ENCODE peak calls at places on chromosomes 12 and 14, in six cellular contexts. Z is nephron progenitor cell, U is AG20443, N is germinal center, M is RPMI7951, W is lung. G is an unnamed sample.

GRCh38 chr12:22188431-22188830 is 142.4 kb downstream of the CMAS start:
- DNase-seq in Z (no peak), U (no peak), N (no peak), M (no peak), W (no peak), G (no peak)

GRCh38 chr12:52197371-52198231 is 5.8 kb upstream of the KRT80 start:
- DNase-seq in Z (no peak), U (no peak), N (no peak), M (peak), W (peak), G (peak)

GRCh38 chr14:86003998-86004397 is 474.1 kb downstream of the FLRT2 start:
- DNase-seq in Z (no peak), U (peak), N (no peak), M (no peak), W (no peak), G (no peak)

GRCh38 chr12:121026274-121027045 is 10.2 kb upstream of the C12orf43 start:
- DNase-seq in Z (no peak), U (no peak), N (no peak), M (no peak), W (no peak), G (no peak)

GRCh38 chr14:98953544-98954346 is 318.3 kb downstream of the BCL11B start:
- DNase-seq in Z (no peak), U (peak), N (no peak), M (peak), W (peak), G (peak)

GRCh38 chr14:50603565-50603964 is 43.6 kb downstream of the ATL1 start:
- DNase-seq in Z (no peak), U (no peak), N (no peak), M (no peak), W (no peak), G (no peak)

GRCh38 chr12:132397152-132397933 is 68.0 kb upstream of the GALNT9 start:
- DNase-seq in Z (no peak), U (no peak), N (no peak), M (no peak), W (no peak), G (peak)

GRCh38 chr12:109910969-109911348 is 10.9 kb downstream of the TCHP start:
- DNase-seq in Z (peak), U (peak), N (no peak), M (peak), W (no peak), G (no peak)

GRCh38 chr12:52090291-52090690 is 10.8 kb downstream of the SMIM41 start:
- DNase-seq in Z (no peak), U (no peak), N (peak), M (no peak), W (no peak), G (no peak)

GRCh38 chr12:78375461-78375860 is 489.1 kb upstream of the SYT1 start:
- DNase-seq in Z (no peak), U (no peak), N (no peak), M (no peak), W (no peak), G (no peak)

GRCh38 chr12:81257952-81258551 is 180.2 kb downstream of the ACSS3 start:
- DNase-seq in Z (no peak), U (peak), N (no peak), M (peak), W (no peak), G (no peak)

GRCh38 chr12:62290804-62291203 is 30.6 kb downstream of the USP15 start:
- DNase-seq in Z (no peak), U (no peak), N (no peak), M (no peak), W (no peak), G (no peak)

GRCh38 chr12:53825246-53826081 is 73.7 kb upstream of the CISTR start:
- DNase-seq in Z (no peak), U (no peak), N (no peak), M (peak), W (no peak), G (no peak)

GRCh38 chr12:14883663-14884062 is 2.0 kb downstream of the MGP start:
- DNase-seq in Z (no peak), U (no peak), N (no peak), M (no peak), W (no peak), G (no peak)

GRCh38 chr14:104132981-104133380 is 5.4 kb upstream of the KIF26A start:
- DNase-seq in Z (peak), U (no peak), N (no peak), M (no peak), W (no peak), G (peak)

GRCh38 chr12:6775185-6775770 is 3.0 kb downstream of the LAG3 start:
- DNase-seq in Z (no peak), U (no peak), N (no peak), M (no peak), W (no peak), G (no peak)

GRCh38 chr14:92613681-92614260 is 100.2 kb downstream of the RIN3 start:
- DNase-seq in Z (no peak), U (no peak), N (no peak), M (no peak), W (no peak), G (no peak)

GRCh38 chr12:107369679-107370078 is 276.3 kb upstream of the CRY1 start:
- DNase-seq in Z (no peak), U (no peak), N (no peak), M (no peak), W (no peak), G (no peak)

GRCh38 chr12:113070117-113070906 is 13.8 kb downstream of the DTX1 start:
- DNase-seq in Z (no peak), U (no peak), N (peak), M (no peak), W (peak), G (no peak)

GRCh38 chr12:3658327-3659163 is 94.4 kb downstream of the CRACR2A start:
- DNase-seq in Z (peak), U (peak), N (peak), M (peak), W (no peak), G (no peak)

GRCh38 chr14:24367506-24368214 is at the start of gene NFATC4:
- DNase-seq in Z (peak), U (peak), N (peak), M (peak), W (peak), G (peak)

GRCh38 chr14:95356245-95356850 is 36.6 kb upstream of the CLMN start:
- DNase-seq in Z (no peak), U (no peak), N (no peak), M (no peak), W (no peak), G (no peak)

GRCh38 chr14:55913324-55914035 is 204.7 kb upstream of the PELI2 start:
- DNase-seq in Z (no peak), U (peak), N (no peak), M (peak), W (no peak), G (no peak)

GRCh38 chr12:122641976-122642375 is 61.2 kb downstream of the HCAR2 start:
- DNase-seq in Z (no peak), U (no peak), N (no peak), M (peak), W (no peak), G (no peak)

GRCh38 chr12:50635356-50635755 is 128.5 kb upstream of the ATF1 start:
- DNase-seq in Z (no peak), U (no peak), N (no peak), M (no peak), W (no peak), G (no peak)

GRCh38 chr14:102323102-102323501 is 3.6 kb downstream of the ZNF839 start:
- DNase-seq in Z (no peak), U (peak), N (peak), M (peak), W (peak), G (peak)

GRCh38 chr12:108597559-108598471 is at the start of gene TMEM119:
- DNase-seq in Z (peak), U (peak), N (no peak), M (peak), W (peak), G (peak)

G was measured in sigmoid colon.